ENCODE peak calls at places on chromosomes 7 and 10, in four cellular contexts. E is GM13976, P is NCI-H1436, I is HEK293T. K is an unnamed sample.

GRCh38 chr10:80252296-80252887 is 37.1 kb downstream of the MAT1A start:
- DNase-seq in E (no peak), P (no peak), I (no peak), K (no peak)

GRCh38 chr10:63466168-63466935 is 575 bp upstream of the JMJD1C start:
- DNase-seq in E (peak; percentile 42), P (no peak), I (peak; percentile 50), K (peak; percentile 11)

GRCh38 chr7:122550545-122550944 is 148.4 kb downstream of the RNF133 start:
- DNase-seq in E (no peak), P (no peak), I (no peak), K (no peak)

GRCh38 chr10:60299961-60300883 is 89.5 kb downstream of the ANK3 start:
- DNase-seq in E (no peak), P (no peak), I (no peak), K (no peak)

GRCh38 chr10:124131176-124131575 is 37.8 kb upstream of the CHST15 start:
- DNase-seq in E (no peak), P (no peak), I (no peak), K (no peak)

GRCh38 chr10:132943555-132944404 is 1.4 kb upstream of the CFAP46 start:
- DNase-seq in E (no peak), P (no peak), I (no peak), K (no peak)

GRCh38 chr7:114911411-114911810 is 10.5 kb upstream of the MDFIC start:
- DNase-seq in E (no peak), P (no peak), I (no peak), K (no peak)

GRCh38 chr10:91127341-91128082 is 93.0 kb upstream of the PCGF5 start:
- DNase-seq in E (no peak), P (no peak), I (no peak), K (no peak)